ENCODE peak calls at places on chromosomes 13 and 19, in nine cellular contexts. N is osteocyte, H is bronchial epithelial cell, K is fibroblast of lung, G is WTC11, U is cardiac fibroblast, V is fibroblast of mammary gland, J is H9, C is gastrocnemius medialis. S is an unnamed sample.

GRCh38 chr19:46021531-46022041 is 1.3 kb downstream of the PGLYRP1 start:
- DNase-seq in N (no peak), H (peak), K (no peak), G (peak), U (no peak), V (no peak), J (peak), C (no peak), S (no peak)

GRCh38 chr19:44741841-44742352 is 6.6 kb upstream of the BCL3 start:
- DNase-seq in N (peak), H (peak), K (peak), G (no peak), U (peak), V (peak), J (peak), C (peak), S (no peak)

GRCh38 chr13:113152894-113153809 is 5.3 kb upstream of the PROZ start:
- DNase-seq in N (peak), H (no peak), K (peak), G (peak), U (peak), V (peak), J (peak), C (peak), S (peak)

GRCh38 chr13:109146393-109146792 is 517.0 kb downstream of the MYO16 start:
- DNase-seq in N (no peak), H (no peak), K (no peak), G (no peak), U (no peak), V (no peak), J (no peak), C (no peak), S (no peak)

GRCh38 chr13:50126378-50127016 is 111.3 kb downstream of the KCNRG start:
- DNase-seq in N (no peak), H (peak), K (peak), G (peak), U (peak), V (peak), J (peak), C (no peak), S (no peak)

GRCh38 chr19:18756896-18757295 is 34.2 kb downstream of the COMP start:
- DNase-seq in N (no peak), H (peak), K (no peak), G (no peak), U (no peak), V (no peak), J (no peak), C (no peak), S (no peak)

GRCh38 chr19:21463449-21464105 is 41.8 kb upstream of the ZNF429 start:
- DNase-seq in N (no peak), H (no peak), K (peak), G (peak), U (no peak), V (no peak), J (peak), C (no peak), S (no peak)

GRCh38 chr13:112974125-112974524 is 5.1 kb downstream of the MCF2L start:
- DNase-seq in N (no peak), H (no peak), K (no peak), G (no peak), U (no peak), V (no peak), J (no peak), C (peak), S (no peak)

GRCh38 chr19:16143399-16144215 is at the start of gene HSH2D:
- DNase-seq in N (no peak), H (peak), K (no peak), G (peak), U (no peak), V (no peak), J (peak), C (no peak), S (peak)

GRCh38 chr19:49363265-49364082 is at the start of gene DKKL1:
- DNase-seq in N (peak), H (peak), K (peak), G (peak), U (peak), V (peak), J (peak), C (peak), S (peak)

GRCh38 chr19:16496613-16496983 is 404 bp downstream of the C19orf44 start:
- DNase-seq in N (no peak), H (peak), K (peak), G (no peak), U (peak), V (peak), J (no peak), C (peak), S (no peak)

GRCh38 chr19:46635920-46636761 is at the start of gene GNG8:
- DNase-seq in N (no peak), H (no peak), K (no peak), G (peak), U (no peak), V (no peak), J (no peak), C (no peak), S (no peak)

GRCh38 chr19:11534538-11534937 is 4.1 kb upstream of the CNN1 start:
- DNase-seq in N (no peak), H (no peak), K (no peak), G (no peak), U (no peak), V (no peak), J (no peak), C (no peak), S (no peak)

GRCh38 chr19:11535792-11536595 is 2.7 kb upstream of the CNN1 start:
- DNase-seq in N (peak), H (peak), K (peak), G (peak), U (peak), V (peak), J (peak), C (peak), S (peak)

GRCh38 chr19:11528551-11529341 is at the start of gene ECSIT:
- DNase-seq in N (peak), H (peak), K (peak), G (peak), U (peak), V (peak), J (peak), C (peak), S (peak)

DNA sequence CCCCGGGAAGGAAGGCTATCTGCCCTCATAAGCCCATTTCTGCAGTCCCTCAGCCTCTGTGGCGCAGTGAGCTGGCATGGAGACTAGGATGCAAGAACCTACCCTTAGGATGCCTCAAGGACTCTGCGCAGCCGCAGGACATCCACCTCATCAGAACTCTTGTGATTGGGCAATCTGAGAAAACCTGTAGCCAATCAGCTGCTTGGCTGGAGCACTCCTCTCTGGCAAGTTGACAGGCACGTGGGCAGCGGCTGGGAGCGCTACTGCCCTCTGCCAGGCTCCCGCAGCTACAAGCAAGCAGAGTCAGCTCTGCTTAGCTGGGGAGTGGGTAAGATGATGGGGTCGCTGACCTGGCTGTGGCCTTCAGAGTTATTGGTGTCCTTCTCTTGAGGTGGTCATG is 1.5 kb upstream of the ECSIT start:
- DNase-seq in N (no peak), H (peak), K (peak), G (peak), U (peak), V (peak), J (peak), C (peak), S (no peak)
- TF ChIP-seq CTCF in N (peak), H (peak), K (peak), G (no peak), U (peak), V (peak), J (peak), C (no peak), S (no peak)

GRCh38 chr13:20294497-20294896 is 62.4 kb upstream of the GJB6 start:
- DNase-seq in N (no peak), H (no peak), K (no peak), G (peak), U (no peak), V (peak), J (peak), C (no peak), S (no peak)
- TF ChIP-seq CTCF in N (no peak), H (no peak), K (no peak), G (peak), U (peak), V (peak), J (peak), C (no peak), S (no peak)

GRCh38 chr13:44646044-44646443 is 69.9 kb upstream of the TSC22D1 start:
- DNase-seq in N (no peak), H (no peak), K (no peak), G (no peak), U (no peak), V (no peak), J (no peak), C (no peak), S (no peak)

GRCh38 chr13:44649118-44649455 is 73.0 kb upstream of the TSC22D1 start:
- DNase-seq in N (no peak), H (no peak), K (no peak), G (no peak), U (no peak), V (no peak), J (peak), C (no peak), S (no peak)

GRCh38 chr13:44649834-44650233 is 73.7 kb upstream of the TSC22D1 start:
- DNase-seq in N (no peak), H (no peak), K (no peak), G (no peak), U (no peak), V (no peak), J (no peak), C (no peak), S (no peak)

GRCh38 chr13:44651209-44651608 is 75.1 kb upstream of the TSC22D1 start:
- DNase-seq in N (no peak), H (no peak), K (no peak), G (no peak), U (no peak), V (no peak), J (no peak), C (no peak), S (no peak)

DNA sequence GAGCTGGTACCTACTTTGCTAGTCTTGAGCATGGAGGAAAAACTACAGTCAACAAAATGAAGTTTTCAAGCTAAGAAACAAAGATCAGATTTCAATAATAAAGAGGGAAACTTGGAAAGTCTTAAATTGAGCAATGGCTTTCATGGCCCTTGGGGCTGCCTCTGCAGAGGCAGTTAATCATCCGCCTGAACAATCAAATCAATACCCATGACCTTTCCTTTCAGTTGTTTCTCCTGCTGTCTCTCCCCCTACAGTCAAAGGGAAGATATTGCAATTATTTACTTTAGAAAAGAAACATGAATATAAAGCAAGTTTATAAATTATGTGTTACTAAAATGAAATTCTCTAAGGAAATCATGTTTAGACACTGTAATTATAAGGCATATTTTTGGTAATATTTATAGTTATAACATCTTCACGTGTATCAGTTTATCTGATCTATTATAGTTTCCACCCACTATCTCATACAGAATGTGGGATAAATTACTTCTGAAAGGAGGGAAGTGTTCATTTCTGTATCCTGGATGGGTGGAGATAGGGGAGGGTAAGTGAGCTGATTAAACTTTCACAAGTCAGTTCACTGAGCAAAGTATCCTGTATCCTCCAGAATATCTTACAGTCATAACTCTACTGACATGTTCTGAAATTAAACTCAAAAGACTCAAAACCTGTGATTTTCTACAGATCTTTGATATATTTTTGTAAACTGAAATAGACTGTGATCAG is 72.4 kb upstream of the TSC22D1 start:
- DNase-seq in N (no peak), H (peak), K (no peak), G (no peak), U (peak), V (peak), J (no peak), C (no peak), S (no peak)
- TF ChIP-seq CTCF in N (peak), H (peak), K (no peak), G (no peak), U (peak), V (peak), J (peak), C (no peak), S (peak)

GRCh38 chr13:73702419-73703071 is 431.7 kb downstream of the KLF12 start:
- DNase-seq in N (no peak), H (peak), K (peak), G (no peak), U (no peak), V (no peak), J (no peak), C (no peak), S (no peak)

GRCh38 chr13:73704587-73704986 is 429.6 kb downstream of the KLF12 start:
- DNase-seq in N (no peak), H (no peak), K (no peak), G (no peak), U (no peak), V (no peak), J (no peak), C (no peak), S (no peak)

GRCh38 chr13:73703606-73704005 is 430.6 kb downstream of the KLF12 start:
- DNase-seq in N (no peak), H (peak), K (no peak), G (no peak), U (no peak), V (no peak), J (no peak), C (no peak), S (no peak)

GRCh38 chr13:73708393-73708985 is 425.7 kb downstream of the KLF12 start:
- DNase-seq in N (no peak), H (peak), K (peak), G (peak), U (peak), V (peak), J (no peak), C (peak), S (no peak)
- TF ChIP-seq CTCF in N (peak), H (peak), K (peak), G (peak), U (peak), V (peak), J (peak), C (peak), S (peak)

GRCh38 chr13:78410164-78410563 is 193.2 kb downstream of the POU4F1 start:
- DNase-seq in N (no peak), H (no peak), K (no peak), G (no peak), U (no peak), V (no peak), J (no peak), C (no peak), S (no peak)

GRCh38 chr13:78410847-78411246 is 192.5 kb downstream of the POU4F1 start:
- DNase-seq in N (no peak), H (no peak), K (no peak), G (no peak), U (no peak), V (no peak), J (no peak), C (no peak), S (no peak)

GRCh38 chr13:78413887-78414553 is 189.3 kb downstream of the POU4F1 start:
- DNase-seq in N (no peak), H (no peak), K (no peak), G (no peak), U (no peak), V (no peak), J (no peak), C (no peak), S (no peak)

GRCh38 chr13:78404961-78405360 is 198.4 kb downstream of the POU4F1 start:
- DNase-seq in N (no peak), H (no peak), K (no peak), G (no peak), U (no peak), V (no peak), J (no peak), C (no peak), S (no peak)

DNA sequence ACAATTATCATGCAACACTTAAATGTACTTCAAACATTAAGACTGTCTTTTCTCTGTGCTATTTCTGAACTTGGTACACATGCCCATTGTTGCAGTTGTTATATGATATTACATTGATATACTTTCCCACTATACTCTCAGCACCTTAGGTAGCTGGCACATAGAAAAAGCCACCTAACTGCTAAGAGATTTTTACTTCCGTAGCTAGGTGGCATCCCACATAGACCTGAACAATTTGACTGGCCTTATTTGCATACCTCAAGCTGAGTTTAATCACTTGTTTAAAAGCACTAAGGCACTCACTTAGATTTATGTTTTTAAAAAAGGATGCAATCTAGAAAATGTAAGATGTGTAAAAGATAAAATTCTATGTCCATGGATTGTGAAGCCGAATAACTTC is 194.2 kb downstream of the POU4F1 start:
- DNase-seq in N (no peak), H (no peak), K (no peak), G (no peak), U (no peak), V (no peak), J (no peak), C (no peak), S (no peak)
- TF ChIP-seq CTCF in N (no peak), H (no peak), K (no peak), G (no peak), U (no peak), V (no peak), J (peak), C (no peak), S (no peak)

GRCh38 chr13:48858523-48858922 is 117.2 kb upstream of the FNDC3A start:
- DNase-seq in N (no peak), H (no peak), K (no peak), G (no peak), U (no peak), V (no peak), J (no peak), C (no peak), S (no peak)
- TF ChIP-seq CTCF in N (no peak), H (no peak), K (no peak), G (no peak), U (no peak), V (no peak), J (no peak), C (no peak), S (no peak)

GRCh38 chr19:33226550-33227241 is 1.0 kb upstream of the SLC7A10 start:
- DNase-seq in N (no peak), H (no peak), K (peak), G (peak), U (peak), V (no peak), J (peak), C (no peak), S (no peak)
- TF ChIP-seq CTCF in N (no peak), H (no peak), K (no peak), G (no peak), U (no peak), V (no peak), J (peak), C (no peak), S (no peak)

S was measured in natural killer cell.